ENCODE peak calls at places on chromosomes 11 and 22, in five cellular contexts. L is pons; K is activated T-helper 9 cell treated with anti-CD3 and anti-CD28 coated beads, Interleukin-2, amount 50 U/mL, for 16 hours; N is WTC11; O is ACHN. G is an unnamed sample.

GRCh38 chr22:20573176-20573829 is 65.9 kb downstream of the MED15 start:
- DNase-seq in L (no peak), K (no peak), N (no peak), O (no peak), G (no peak)

GRCh38 chr11:73965076-73965763 is 14.4 kb downstream of the DNAJB13 start:
- DNase-seq in L (no peak), K (no peak), N (no peak), O (no peak), G (no peak)

GRCh38 chr22:30327864-30328345 is 1.2 kb upstream of the TBC1D10A start:
- DNase-seq in L (no peak), K (no peak), N (peak), O (no peak), G (no peak)

GRCh38 chr22:29166180-29166579 is 39.5 kb upstream of the EMID1 start:
- DNase-seq in L (no peak), K (no peak), N (no peak), O (no peak), G (no peak)

GRCh38 chr11:87015645-87016044 is 22.1 kb upstream of the TMEM135 start:
- DNase-seq in L (no peak), K (no peak), N (no peak), O (no peak), G (no peak)

GRCh38 chr22:26890870-26891269 is 233.5 kb downstream of the MIAT start:
- DNase-seq in L (no peak), K (no peak), N (no peak), O (peak), G (no peak)

GRCh38 chr11:10197091-10197490 is 96.9 kb downstream of the SBF2 start:
- DNase-seq in L (no peak), K (no peak), N (no peak), O (no peak), G (no peak)

GRCh38 chr22:24707477-24707816 is 67.1 kb downstream of the PIWIL3 start:
- DNase-seq in L (peak), K (no peak), N (no peak), O (no peak), G (peak)

GRCh38 chr11:126578426-126578825 is 222.9 kb downstream of the ST3GAL4 start:
- DNase-seq in L (no peak), K (no peak), N (no peak), O (no peak), G (no peak)

GRCh38 chr11:44565008-44565745 is at the start of gene CD82:
- DNase-seq in L (peak), K (peak), N (peak), O (peak), G (peak)

GRCh38 chr22:50302041-50302541 is 5.4 kb downstream of the PLXNB2 start:
- DNase-seq in L (no peak), K (no peak), N (no peak), O (no peak), G (peak)

GRCh38 chr11:67530282-67530592 is 7.0 kb upstream of the CABP2 start:
- DNase-seq in L (no peak), K (no peak), N (no peak), O (no peak), G (no peak)

GRCh38 chr11:96655474-96655873 is 265.7 kb downstream of the JRKL start:
- DNase-seq in L (no peak), K (no peak), N (no peak), O (no peak), G (no peak)

GRCh38 chr11:62925308-62925707 is 4.1 kb upstream of the CHRM1 start:
- DNase-seq in L (no peak), K (no peak), N (peak), O (no peak), G (no peak)

GRCh38 chr11:73538381-73538872 is 59.5 kb downstream of the FAM168A start:
- DNase-seq in L (peak), K (no peak), N (no peak), O (no peak), G (no peak)

GRCh38 chr22:32661296-32661695 is 140.2 kb upstream of the TIMP3 start:
- DNase-seq in L (no peak), K (no peak), N (no peak), O (peak), G (peak)

GRCh38 chr11:120135838-120136237 is 2.1 kb downstream of the TRIM29 start:
- DNase-seq in L (no peak), K (no peak), N (no peak), O (no peak), G (no peak)

GRCh38 chr11:9574556-9574805 is 1.0 kb downstream of the WEE1 start:
- DNase-seq in L (no peak), K (no peak), N (peak), O (no peak), G (peak)

G was measured in transverse colon.